ENCODE peak calls at places on chromosomes 13 and 19, in seven cellular contexts. L is left ventricle myocardium superior; G is right cardiac atrium; R is mucosa of descending colon; N is left cardiac atrium; Q is natural killer cell treated with Interleukin-12 subunit alpha and Interleukin-12 subunit beta and Interleukin-15 and Interleukin-18, amount 100 ng/mL, for 72 hours; A is activated T-cell treated with anti-CD3 and anti-CD28 coated beads, Interleukin-2, amount 50 U/mL, for 4 hours. P is an unnamed sample.

GRCh38 chr13:111230385-111230930 is 90.0 kb upstream of the TEX29 start:
- ATAC-seq in L (peak; percentile 34), G (peak; percentile 31), R (no peak), N (peak; percentile 56), Q (no peak), A (no peak), P (no peak)

GRCh38 chr13:51714663-51715168 is 89.2 kb downstream of the DHRS12 start:
- ATAC-seq in L (no peak), G (no peak), R (no peak), N (no peak), Q (peak; percentile 66), A (peak; percentile 46), P (no peak)

GRCh38 chr13:40485611-40486517 is 180.6 kb downstream of the FOXO1 start:
- ATAC-seq in L (no peak), G (no peak), R (peak; percentile 79), N (peak; percentile 41), Q (peak; percentile 20), A (peak; percentile 95), P (peak; percentile 89)

GRCh38 chr13:34012354-34012753 is 194.4 kb downstream of the RFC3 start:
- ATAC-seq in L (no peak), G (no peak), R (no peak), N (no peak), Q (no peak), A (no peak), P (no peak)

GRCh38 chr13:40494932-40495619 is 171.4 kb downstream of the FOXO1 start:
- ATAC-seq in L (no peak), G (no peak), R (peak; percentile 48), N (no peak), Q (no peak), A (peak; percentile 42), P (peak; percentile 67)

GRCh38 chr13:51764184-51765141 is 39.5 kb downstream of the DHRS12 start:
- ATAC-seq in L (peak; percentile 92), G (peak; percentile 94), R (peak; percentile 78), N (peak; percentile 91), Q (peak; percentile 87), A (peak; percentile 93), P (peak; percentile 93)

GRCh38 chr13:101474419-101474957 is 22.0 kb downstream of the ITGBL1 start:
- ATAC-seq in L (peak; percentile 35), G (peak; percentile 84), R (no peak), N (peak; percentile 78), Q (no peak), A (no peak), P (no peak)

GRCh38 chr19:54114340-54114826 is 1.1 kb downstream of the TFPT start:
- ATAC-seq in L (peak; percentile 5), G (peak; percentile 22), R (peak; percentile 45), N (peak; percentile 9), Q (peak; percentile 50), A (peak; percentile 23), P (peak; percentile 45)

GRCh38 chr13:27192896-27193295 is 21.3 kb upstream of the USP12 start:
- ATAC-seq in L (no peak), G (no peak), R (no peak), N (no peak), Q (no peak), A (no peak), P (no peak)

GRCh38 chr19:4448147-4448985 is 9.2 kb downstream of the UBXN6 start:
- ATAC-seq in L (peak; percentile 1), G (no peak), R (no peak), N (no peak), Q (no peak), A (no peak), P (no peak)

GRCh38 chr13:26323127-26323526 is 69.2 kb downstream of the CDK8 start:
- ATAC-seq in L (peak; percentile 61), G (no peak), R (no peak), N (no peak), Q (no peak), A (no peak), P (no peak)

GRCh38 chr19:49118565-49119410 is at the start of gene C19orf73:
- ATAC-seq in L (peak; percentile 91), G (peak; percentile 92), R (peak; percentile 91), N (peak; percentile 91), Q (peak; percentile 93), A (peak; percentile 79), P (peak; percentile 91)

GRCh38 chr13:27662738-27663470 is 41.2 kb downstream of the POLR1D start:
- ATAC-seq in L (peak; percentile 62), G (peak; percentile 20), R (no peak), N (peak; percentile 48), Q (no peak), A (no peak), P (no peak)

GRCh38 chr19:33953023-33953422 is 156.4 kb downstream of the KCTD15 start:
- ATAC-seq in L (no peak), G (no peak), R (no peak), N (no peak), Q (peak; percentile 81), A (no peak), P (no peak)

GRCh38 chr13:110233181-110233641 is 73.7 kb downstream of the COL4A1 start:
- ATAC-seq in L (peak; percentile 60), G (peak; percentile 69), R (peak; percentile 16), N (peak; percentile 42), Q (no peak), A (no peak), P (no peak)

GRCh38 chr13:51618626-51619025 is 34.4 kb downstream of the WDFY2 start:
- ATAC-seq in L (peak; percentile 83), G (peak; percentile 71), R (no peak), N (peak; percentile 75), Q (no peak), A (no peak), P (no peak)

GRCh38 chr13:99777873-99778272 is 193.7 kb downstream of the ZIC5 start:
- ATAC-seq in L (no peak), G (no peak), R (no peak), N (no peak), Q (no peak), A (no peak), P (no peak)

GRCh38 chr13:102862624-102863210 is 16.9 kb downstream of the ERCC5 start:
- ATAC-seq in L (no peak), G (no peak), R (no peak), N (no peak), Q (no peak), A (no peak), P (no peak)

P was measured in stimulated activated memory B cell treated with anti-CD40 and anti-IgM and Interleukin-4, amounts not matched to agents 10 μg/mL and 1 μg/mL and 100 μg/mL, for 72 hours.